ENCODE peak calls at places on chromosomes 3 and 15, in nine cellular contexts. One of them, this sample, is unnamed.

GRCh38 chr3:142028174-142028833 is 121.0 kb downstream of the TFDP2 start:
- DNase-seq in astrocyte: peak
- DNase-seq in chondrocyte: no peak
- DNase-seq in endothelial cell of umbilical vein: peak
- DNase-seq in AG10803: peak
- DNase-seq in cerebellar nuclear complex: no peak
- DNase-seq in stimulated activated effector memory CD8-positive, alpha-beta T cell treated with anti-CD3 and anti-CD28 coated beads, Interleukin-12 subunit alpha, Interleukin-12 subunit beta, amount 100 ng/mL, for 72 hours: no peak
- DNase-seq in EH: peak
- DNase-seq in iris pigment epithelial cell: peak
- DNase-seq in this sample: peak

GRCh38 chr15:77097317-77097721 is 26.4 kb upstream of the TSPAN3 start:
- DNase-seq in astrocyte: no peak
- DNase-seq in chondrocyte: no peak
- DNase-seq in endothelial cell of umbilical vein: no peak
- DNase-seq in AG10803: no peak
- DNase-seq in cerebellar nuclear complex: no peak
- DNase-seq in stimulated activated effector memory CD8-positive, alpha-beta T cell treated with anti-CD3 and anti-CD28 coated beads, Interleukin-12 subunit alpha, Interleukin-12 subunit beta, amount 100 ng/mL, for 72 hours: no peak
- DNase-seq in EH: no peak
- DNase-seq in iris pigment epithelial cell: no peak
- DNase-seq in this sample: no peak

GRCh38 chr15:35603298-35603697 is 57.3 kb upstream of the DPH6 start:
- DNase-seq in astrocyte: peak
- DNase-seq in chondrocyte: no peak
- DNase-seq in endothelial cell of umbilical vein: peak
- DNase-seq in AG10803: no peak
- DNase-seq in cerebellar nuclear complex: no peak
- DNase-seq in stimulated activated effector memory CD8-positive, alpha-beta T cell treated with anti-CD3 and anti-CD28 coated beads, Interleukin-12 subunit alpha, Interleukin-12 subunit beta, amount 100 ng/mL, for 72 hours: no peak
- DNase-seq in EH: peak
- DNase-seq in iris pigment epithelial cell: peak
- DNase-seq in this sample: no peak

GRCh38 chr3:40044487-40044886 is 235.1 kb downstream of the MYRIP start:
- DNase-seq in astrocyte: peak
- DNase-seq in chondrocyte: no peak
- DNase-seq in endothelial cell of umbilical vein: no peak
- DNase-seq in AG10803: peak
- DNase-seq in cerebellar nuclear complex: no peak
- DNase-seq in stimulated activated effector memory CD8-positive, alpha-beta T cell treated with anti-CD3 and anti-CD28 coated beads, Interleukin-12 subunit alpha, Interleukin-12 subunit beta, amount 100 ng/mL, for 72 hours: no peak
- DNase-seq in EH: peak
- DNase-seq in iris pigment epithelial cell: peak
- DNase-seq in this sample: no peak

GRCh38 chr3:11632564-11632963 is 11.2 kb downstream of the VGLL4 start:
- DNase-seq in astrocyte: no peak
- DNase-seq in chondrocyte: no peak
- DNase-seq in endothelial cell of umbilical vein: no peak
- DNase-seq in AG10803: no peak
- DNase-seq in cerebellar nuclear complex: no peak
- DNase-seq in stimulated activated effector memory CD8-positive, alpha-beta T cell treated with anti-CD3 and anti-CD28 coated beads, Interleukin-12 subunit alpha, Interleukin-12 subunit beta, amount 100 ng/mL, for 72 hours: no peak
- DNase-seq in EH: no peak
- DNase-seq in iris pigment epithelial cell: no peak
- DNase-seq in this sample: no peak

GRCh38 chr15:65777053-65777452 is 15.0 kb downstream of the DENND4A start:
- DNase-seq in astrocyte: no peak
- DNase-seq in chondrocyte: no peak
- DNase-seq in endothelial cell of umbilical vein: no peak
- DNase-seq in AG10803: no peak
- DNase-seq in cerebellar nuclear complex: no peak
- DNase-seq in stimulated activated effector memory CD8-positive, alpha-beta T cell treated with anti-CD3 and anti-CD28 coated beads, Interleukin-12 subunit alpha, Interleukin-12 subunit beta, amount 100 ng/mL, for 72 hours: no peak
- DNase-seq in EH: no peak
- DNase-seq in iris pigment epithelial cell: no peak
- DNase-seq in this sample: no peak

GRCh38 chr3:196771067-196771466 is 31.4 kb downstream of the PAK2 start:
- DNase-seq in astrocyte: no peak
- DNase-seq in chondrocyte: no peak
- DNase-seq in endothelial cell of umbilical vein: no peak
- DNase-seq in AG10803: no peak
- DNase-seq in cerebellar nuclear complex: no peak
- DNase-seq in stimulated activated effector memory CD8-positive, alpha-beta T cell treated with anti-CD3 and anti-CD28 coated beads, Interleukin-12 subunit alpha, Interleukin-12 subunit beta, amount 100 ng/mL, for 72 hours: no peak
- DNase-seq in EH: no peak
- DNase-seq in iris pigment epithelial cell: no peak
- DNase-seq in this sample: no peak

GRCh38 chr3:4524423-4524769 is 31.2 kb downstream of the ITPR1 start:
- DNase-seq in astrocyte: peak
- DNase-seq in chondrocyte: no peak
- DNase-seq in endothelial cell of umbilical vein: peak
- DNase-seq in AG10803: peak
- DNase-seq in cerebellar nuclear complex: no peak
- DNase-seq in stimulated activated effector memory CD8-positive, alpha-beta T cell treated with anti-CD3 and anti-CD28 coated beads, Interleukin-12 subunit alpha, Interleukin-12 subunit beta, amount 100 ng/mL, for 72 hours: no peak
- DNase-seq in EH: peak
- DNase-seq in iris pigment epithelial cell: no peak
- DNase-seq in this sample: no peak

GRCh38 chr15:50229336-50229735 is 36.2 kb downstream of the HDC start:
- DNase-seq in astrocyte: no peak
- DNase-seq in chondrocyte: no peak
- DNase-seq in endothelial cell of umbilical vein: no peak
- DNase-seq in AG10803: peak
- DNase-seq in cerebellar nuclear complex: no peak
- DNase-seq in stimulated activated effector memory CD8-positive, alpha-beta T cell treated with anti-CD3 and anti-CD28 coated beads, Interleukin-12 subunit alpha, Interleukin-12 subunit beta, amount 100 ng/mL, for 72 hours: no peak
- DNase-seq in EH: no peak
- DNase-seq in iris pigment epithelial cell: no peak
- DNase-seq in this sample: no peak

GRCh38 chr3:52446631-52447511 is 2.0 kb upstream of the SEMA3G start:
- DNase-seq in astrocyte: no peak
- DNase-seq in chondrocyte: no peak
- DNase-seq in endothelial cell of umbilical vein: peak
- DNase-seq in AG10803: peak
- DNase-seq in cerebellar nuclear complex: no peak
- DNase-seq in stimulated activated effector memory CD8-positive, alpha-beta T cell treated with anti-CD3 and anti-CD28 coated beads, Interleukin-12 subunit alpha, Interleukin-12 subunit beta, amount 100 ng/mL, for 72 hours: peak
- DNase-seq in EH: peak
- DNase-seq in iris pigment epithelial cell: peak
- DNase-seq in this sample: peak

GRCh38 chr3:65178703-65179102 is 490.9 kb upstream of the ADAMTS9 start:
- DNase-seq in astrocyte: peak
- DNase-seq in chondrocyte: no peak
- DNase-seq in endothelial cell of umbilical vein: no peak
- DNase-seq in AG10803: no peak
- DNase-seq in cerebellar nuclear complex: no peak
- DNase-seq in stimulated activated effector memory CD8-positive, alpha-beta T cell treated with anti-CD3 and anti-CD28 coated beads, Interleukin-12 subunit alpha, Interleukin-12 subunit beta, amount 100 ng/mL, for 72 hours: no peak
- DNase-seq in EH: peak
- DNase-seq in iris pigment epithelial cell: peak
- DNase-seq in this sample: no peak

GRCh38 chr3:172530566-172530965 is 7.3 kb upstream of the TNFSF10 start:
- DNase-seq in astrocyte: peak
- DNase-seq in chondrocyte: no peak
- DNase-seq in endothelial cell of umbilical vein: peak
- DNase-seq in AG10803: no peak
- DNase-seq in cerebellar nuclear complex: no peak
- DNase-seq in stimulated activated effector memory CD8-positive, alpha-beta T cell treated with anti-CD3 and anti-CD28 coated beads, Interleukin-12 subunit alpha, Interleukin-12 subunit beta, amount 100 ng/mL, for 72 hours: no peak
- DNase-seq in EH: no peak
- DNase-seq in iris pigment epithelial cell: peak
- DNase-seq in this sample: no peak

GRCh38 chr3:46617941-46618340 is 5.6 kb downstream of the FAM240A start:
- DNase-seq in astrocyte: no peak
- DNase-seq in chondrocyte: no peak
- DNase-seq in endothelial cell of umbilical vein: no peak
- DNase-seq in AG10803: no peak
- DNase-seq in cerebellar nuclear complex: no peak
- DNase-seq in stimulated activated effector memory CD8-positive, alpha-beta T cell treated with anti-CD3 and anti-CD28 coated beads, Interleukin-12 subunit alpha, Interleukin-12 subunit beta, amount 100 ng/mL, for 72 hours: no peak
- DNase-seq in EH: no peak
- DNase-seq in iris pigment epithelial cell: no peak
- DNase-seq in this sample: no peak

GRCh38 chr3:14540209-14540575 is at the start of gene GRIP2:
- DNase-seq in astrocyte: no peak
- DNase-seq in chondrocyte: no peak
- DNase-seq in endothelial cell of umbilical vein: no peak
- DNase-seq in AG10803: no peak
- DNase-seq in cerebellar nuclear complex: no peak
- DNase-seq in stimulated activated effector memory CD8-positive, alpha-beta T cell treated with anti-CD3 and anti-CD28 coated beads, Interleukin-12 subunit alpha, Interleukin-12 subunit beta, amount 100 ng/mL, for 72 hours: no peak
- DNase-seq in EH: no peak
- DNase-seq in iris pigment epithelial cell: no peak
- DNase-seq in this sample: no peak

GRCh38 chr3:19931180-19931692 is 2.8 kb downstream of the EFHB start:
- DNase-seq in astrocyte: no peak
- DNase-seq in chondrocyte: no peak
- DNase-seq in endothelial cell of umbilical vein: no peak
- DNase-seq in AG10803: no peak
- DNase-seq in cerebellar nuclear complex: no peak
- DNase-seq in stimulated activated effector memory CD8-positive, alpha-beta T cell treated with anti-CD3 and anti-CD28 coated beads, Interleukin-12 subunit alpha, Interleukin-12 subunit beta, amount 100 ng/mL, for 72 hours: peak
- DNase-seq in EH: no peak
- DNase-seq in iris pigment epithelial cell: no peak
- DNase-seq in this sample: no peak

GRCh38 chr15:68492855-68493254 is 60.9 kb upstream of the ITGA11 start:
- DNase-seq in astrocyte: peak
- DNase-seq in chondrocyte: no peak
- DNase-seq in endothelial cell of umbilical vein: no peak
- DNase-seq in AG10803: peak
- DNase-seq in cerebellar nuclear complex: no peak
- DNase-seq in stimulated activated effector memory CD8-positive, alpha-beta T cell treated with anti-CD3 and anti-CD28 coated beads, Interleukin-12 subunit alpha, Interleukin-12 subunit beta, amount 100 ng/mL, for 72 hours: no peak
- DNase-seq in EH: peak
- DNase-seq in iris pigment epithelial cell: no peak
- DNase-seq in this sample: no peak

GRCh38 chr3:16211176-16211904 is 36.9 kb downstream of the GALNT15 start:
- DNase-seq in astrocyte: no peak
- DNase-seq in chondrocyte: no peak
- DNase-seq in endothelial cell of umbilical vein: no peak
- DNase-seq in AG10803: peak
- DNase-seq in cerebellar nuclear complex: no peak
- DNase-seq in stimulated activated effector memory CD8-positive, alpha-beta T cell treated with anti-CD3 and anti-CD28 coated beads, Interleukin-12 subunit alpha, Interleukin-12 subunit beta, amount 100 ng/mL, for 72 hours: no peak
- DNase-seq in EH: peak
- DNase-seq in iris pigment epithelial cell: no peak
- DNase-seq in this sample: no peak

GRCh38 chr3:145801699-145802098 is 359.3 kb downstream of the PLOD2 start:
- DNase-seq in astrocyte: no peak
- DNase-seq in chondrocyte: no peak
- DNase-seq in endothelial cell of umbilical vein: no peak
- DNase-seq in AG10803: no peak
- DNase-seq in cerebellar nuclear complex: no peak
- DNase-seq in stimulated activated effector memory CD8-positive, alpha-beta T cell treated with anti-CD3 and anti-CD28 coated beads, Interleukin-12 subunit alpha, Interleukin-12 subunit beta, amount 100 ng/mL, for 72 hours: no peak
- DNase-seq in EH: no peak
- DNase-seq in iris pigment epithelial cell: no peak
- DNase-seq in this sample: no peak

GRCh38 chr15:69973102-69973714 is 124.5 kb downstream of the TLE3 start:
- DNase-seq in astrocyte: peak
- DNase-seq in chondrocyte: no peak
- DNase-seq in endothelial cell of umbilical vein: no peak
- DNase-seq in AG10803: peak
- DNase-seq in cerebellar nuclear complex: no peak
- DNase-seq in stimulated activated effector memory CD8-positive, alpha-beta T cell treated with anti-CD3 and anti-CD28 coated beads, Interleukin-12 subunit alpha, Interleukin-12 subunit beta, amount 100 ng/mL, for 72 hours: no peak
- DNase-seq in EH: peak
- DNase-seq in iris pigment epithelial cell: peak
- DNase-seq in this sample: peak

GRCh38 chr3:45567730-45568172 is 26.8 kb upstream of the LIMD1 start:
- DNase-seq in astrocyte: no peak
- DNase-seq in chondrocyte: peak
- DNase-seq in endothelial cell of umbilical vein: no peak
- DNase-seq in AG10803: no peak
- DNase-seq in cerebellar nuclear complex: no peak
- DNase-seq in stimulated activated effector memory CD8-positive, alpha-beta T cell treated with anti-CD3 and anti-CD28 coated beads, Interleukin-12 subunit alpha, Interleukin-12 subunit beta, amount 100 ng/mL, for 72 hours: no peak
- DNase-seq in EH: no peak
- DNase-seq in iris pigment epithelial cell: no peak
- DNase-seq in this sample: no peak